ENCODE peak calls at places on chromosomes 6 and 20, in ten cellular contexts. U, T, B, Q, E, K, C, J, L and G are unnamed samples.

GRCh38 chr6:152093711-152094110 is 286.2 kb downstream of the ESR1 start:
- DNase-seq in U (no peak), T (no peak), B (no peak), Q (no peak), E (no peak), K (no peak), C (no peak), J (no peak), L (no peak), G (no peak)

GRCh38 chr6:78438135-78438534 is 429.2 kb upstream of the IRAK1BP1 start:
- DNase-seq in U (no peak), T (no peak), B (no peak), Q (no peak), E (no peak), K (no peak), C (no peak), J (no peak), L (no peak), G (no peak)

GRCh38 chr6:139853302-139853992 is 479.0 kb upstream of the CITED2 start:
- DNase-seq in U (no peak), T (no peak), B (no peak), Q (no peak), E (no peak), K (no peak), C (no peak), J (no peak), L (no peak), G (no peak)

GRCh38 chr20:1761116-1761515 is 103.5 kb upstream of the SIRPG start:
- DNase-seq in U (no peak), T (no peak), B (no peak), Q (no peak), E (peak; percentile 46), K (no peak), C (no peak), J (peak; percentile 13), L (no peak), G (no peak)

GRCh38 chr6:112606726-112607125 is 259.6 kb downstream of the RFPL4B start:
- DNase-seq in U (no peak), T (no peak), B (no peak), Q (no peak), E (no peak), K (no peak), C (no peak), J (no peak), L (no peak), G (no peak)

GRCh38 chr6:138203315-138203714 is 15.0 kb downstream of the PBOV1 start:
- DNase-seq in U (no peak), T (no peak), B (no peak), Q (no peak), E (no peak), K (no peak), C (no peak), J (no peak), L (no peak), G (no peak)

GRCh38 chr6:129281173-129281796 is 398.3 kb downstream of the LAMA2 start:
- DNase-seq in U (no peak), T (no peak), B (no peak), Q (no peak), E (no peak), K (no peak), C (no peak), J (no peak), L (no peak), G (no peak)

GRCh38 chr20:10857362-10858070 is 183.7 kb upstream of the JAG1 start:
- DNase-seq in U (no peak), T (no peak), B (peak; percentile 45), Q (no peak), E (peak; percentile 74), K (peak; percentile 70), C (no peak), J (no peak), L (peak; percentile 59), G (no peak)

GRCh38 chr6:138302554-138302953 is 75.2 kb upstream of the SMIM28 start:
- DNase-seq in U (no peak), T (no peak), B (no peak), Q (no peak), E (no peak), K (no peak), C (no peak), J (no peak), L (no peak), G (no peak)

GRCh38 chr6:14000901-14001300 is 76.1 kb downstream of the RNF182 start:
- DNase-seq in U (no peak), T (no peak), B (no peak), Q (no peak), E (peak; percentile 3), K (no peak), C (no peak), J (no peak), L (no peak), G (no peak)
- H3K27ac ChIP-seq in U (no peak overlapping the region), T (no peak overlapping the region), B (no peak overlapping the region), Q (no peak overlapping the region), E (peak overlapping the region; percentile 74), K (no peak overlapping the region), C (peak overlapping the region; percentile 84), J (peak overlapping the region; percentile 4), L (no peak overlapping the region), G (peak overlapping the region; percentile 49)

GRCh38 chr6:149628865-149629544 is 19.5 kb downstream of the KATNA1 start:
- DNase-seq in U (no peak), T (no peak), B (no peak), Q (no peak), E (no peak), K (no peak), C (no peak), J (no peak), L (no peak), G (no peak)
- H3K27ac ChIP-seq in U (no peak overlapping the region), T (no peak overlapping the region), B (no peak overlapping the region), Q (no peak overlapping the region), E (no peak overlapping the region), K (no peak overlapping the region), C (no peak overlapping the region), J (no peak overlapping the region), L (no peak overlapping the region), G (no peak overlapping the region)

GRCh38 chr20:64062276-64062595 is 762 bp upstream of the TCEA2 start:
- DNase-seq in U (no peak), T (no peak), B (no peak), Q (no peak), E (no peak), K (no peak), C (no peak), J (no peak), L (no peak), G (no peak)
- H3K27ac ChIP-seq in U (peak overlapping the region; percentile 51), T (no peak overlapping the region), B (no peak overlapping the region), Q (peak overlapping the region; percentile 82), E (peak overlapping the region; percentile 96), K (peak overlapping the region; percentile 84), C (no peak overlapping the region), J (peak overlapping the region; percentile 76), L (peak overlapping the region; percentile 89), G (peak overlapping the region; percentile 62)

DNA sequence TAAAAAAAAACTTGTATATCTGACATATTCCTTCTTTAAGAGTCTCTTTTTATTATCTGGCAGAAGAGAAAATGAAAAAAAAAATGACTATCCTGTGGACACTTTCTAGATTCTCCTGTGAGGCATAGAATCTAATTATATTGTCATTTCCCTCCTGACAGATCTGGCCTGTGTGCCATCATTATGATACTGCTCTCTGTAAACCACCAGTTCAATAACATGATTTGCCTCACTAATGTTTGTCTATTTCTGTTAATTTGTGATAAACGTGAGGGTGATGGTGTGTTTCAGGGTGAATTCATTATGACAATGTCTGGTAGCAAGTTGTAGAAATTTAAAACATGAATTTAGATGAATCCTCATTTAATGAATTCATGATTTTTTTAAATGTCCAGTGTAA is 844.5 kb upstream of the ADGRB3 start:
- DNase-seq in U (no peak), T (no peak), B (no peak), Q (no peak), E (no peak), K (no peak), C (no peak), J (no peak), L (no peak), G (no peak)
- H3K27ac ChIP-seq in U (no peak overlapping the region), T (no peak overlapping the region), B (no peak overlapping the region), Q (no peak overlapping the region), E (no peak overlapping the region), K (no peak overlapping the region), C (no peak overlapping the region), J (no peak overlapping the region), L (no peak overlapping the region), G (no peak overlapping the region)

DNA sequence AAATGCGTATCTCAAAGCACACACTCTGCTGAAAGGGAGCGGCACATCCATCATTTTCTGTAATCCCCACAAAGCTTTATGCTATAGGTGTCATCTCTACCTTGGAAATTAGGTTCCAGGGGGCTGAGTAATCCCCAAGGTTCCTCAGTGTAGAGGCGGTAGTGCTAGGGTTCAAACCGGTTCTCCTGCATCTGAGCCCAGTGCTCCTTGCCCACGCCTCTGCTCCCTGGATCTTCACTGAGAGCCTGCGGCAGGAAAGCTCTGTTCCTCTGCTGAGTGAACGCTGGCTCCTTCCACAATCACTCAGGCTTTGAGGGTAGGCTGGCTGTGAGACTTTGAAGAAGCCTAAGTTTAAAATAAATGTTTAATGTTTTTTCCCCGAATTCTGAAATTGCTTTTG is 24.9 kb downstream of the SLC22A23 start:
- DNase-seq in U (no peak), T (no peak), B (no peak), Q (peak; percentile 17), E (no peak), K (no peak), C (no peak), J (no peak), L (no peak), G (no peak)
- H3K27ac ChIP-seq in U (no peak overlapping the region), T (no peak overlapping the region), B (no peak overlapping the region), Q (no peak overlapping the region), E (no peak overlapping the region), K (no peak overlapping the region), C (no peak overlapping the region), J (no peak overlapping the region), L (no peak overlapping the region), G (peak overlapping the region; percentile 88)